ENCODE peak calls at places on chromosomes 6 and 20, in eight cellular contexts. M is memory B cell; V is effector CD4-positive, alpha-beta T cell; Z is Calu3; W is anterior cingulate cortex; S is kidney glomerular epithelial cell; L is NAMALWA; A is CD8-positive, alpha-beta T cell. K is an unnamed sample.

GRCh38 chr6:64103480-64103879 is 467.9 kb downstream of the PHF3 start:
- DNase-seq in M (no peak), V (no peak), Z (no peak), W (no peak), S (no peak), L (no peak), A (no peak), K (no peak)

GRCh38 chr6:36180126-36180525 is 16.4 kb upstream of the BRPF3 start:
- DNase-seq in M (no peak), V (no peak), Z (no peak), W (no peak), S (no peak), L (no peak), A (no peak), K (no peak)

GRCh38 chr6:35084511-35085203 is 56.5 kb downstream of the TCP11 start:
- DNase-seq in M (no peak), V (no peak), Z (no peak), W (no peak), S (no peak), L (no peak), A (no peak), K (no peak)

GRCh38 chr20:1022871-1023270 is 20.8 kb upstream of the RSPO4 start:
- DNase-seq in M (no peak), V (no peak), Z (no peak), W (no peak), S (no peak), L (no peak), A (no peak), K (no peak)

GRCh38 chr20:50152394-50153152 is 950 bp downstream of the PEDS1 start:
- DNase-seq in M (no peak), V (no peak), Z (peak; percentile 40), W (no peak), S (peak; percentile 53), L (no peak), A (no peak), K (no peak)

GRCh38 chr20:60395993-60396392 is 437.8 kb downstream of the CDH26 start:
- DNase-seq in M (no peak), V (no peak), Z (no peak), W (no peak), S (no peak), L (no peak), A (no peak), K (no peak)

GRCh38 chr6:38673397-38674165 is 29.4 kb downstream of the GLO1 start:
- DNase-seq in M (no peak), V (no peak), Z (no peak), W (no peak), S (no peak), L (peak; percentile 46), A (no peak), K (no peak)

GRCh38 chr6:118875672-118876071 is 18.3 kb upstream of the ASF1A start:
- DNase-seq in M (no peak), V (no peak), Z (no peak), W (no peak), S (no peak), L (no peak), A (no peak), K (no peak)

GRCh38 chr6:42745083-42745637 is 743 bp downstream of the TBCC start:
- DNase-seq in M (no peak), V (peak; percentile 13), Z (peak; percentile 30), W (peak; percentile 10), S (no peak), L (peak; percentile 51), A (peak; percentile 32), K (no peak)

GRCh38 chr20:60034231-60035110 is 76.2 kb downstream of the CDH26 start:
- DNase-seq in M (no peak), V (no peak), Z (no peak), W (peak; percentile 80), S (no peak), L (no peak), A (no peak), K (peak; percentile 73)

GRCh38 chr6:30154709-30155521 is 6.1 kb downstream of the TRIM10 start:
- DNase-seq in M (no peak), V (no peak), Z (peak; percentile 51), W (no peak), S (peak; percentile 93), L (no peak), A (no peak), K (no peak)

GRCh38 chr20:55216525-55217242 is 741.3 kb downstream of the DOK5 start:
- DNase-seq in M (no peak), V (no peak), Z (no peak), W (no peak), S (no peak), L (no peak), A (no peak), K (no peak)

GRCh38 chr6:44470106-44470446 is 82.6 kb downstream of the CDC5L start:
- DNase-seq in M (no peak), V (no peak), Z (no peak), W (no peak), S (no peak), L (no peak), A (no peak), K (no peak)

GRCh38 chr20:47354388-47354709 is 2.1 kb downstream of the ZMYND8 start:
- DNase-seq in M (no peak), V (no peak), Z (no peak), W (no peak), S (no peak), L (peak; percentile 58), A (no peak), K (no peak)

GRCh38 chr20:58209652-58210397 is 18.6 kb downstream of the ANKRD60 start:
- DNase-seq in M (peak; percentile 91), V (peak; percentile 88), Z (peak; percentile 96), W (peak; percentile 48), S (peak; percentile 48), L (peak; percentile 79), A (peak; percentile 89), K (peak; percentile 93)

GRCh38 chr20:4713401-4713800 is 8.3 kb upstream of the PRND start:
- DNase-seq in M (no peak), V (no peak), Z (no peak), W (no peak), S (no peak), L (no peak), A (no peak), K (no peak)

GRCh38 chr6:45949256-45949655 is 66.4 kb downstream of the CLIC5 start:
- DNase-seq in M (no peak), V (no peak), Z (peak; percentile 35), W (no peak), S (peak; percentile 52), L (no peak), A (no peak), K (no peak)

GRCh38 chr6:169592558-169592957 is 109.3 kb downstream of the WDR27 start:
- DNase-seq in M (no peak), V (no peak), Z (no peak), W (no peak), S (peak; percentile 49), L (no peak), A (no peak), K (no peak)

GRCh38 chr6:7086488-7086887 is 21.3 kb upstream of the RREB1 start:
- DNase-seq in M (no peak), V (no peak), Z (no peak), W (peak; percentile 20), S (no peak), L (peak; percentile 51), A (peak; percentile 31), K (peak; percentile 41)

GRCh38 chr6:12291785-12292604 is 1.8 kb downstream of the EDN1 start:
- DNase-seq in M (no peak), V (no peak), Z (peak; percentile 31), W (no peak), S (peak; percentile 39), L (no peak), A (no peak), K (no peak)

GRCh38 chr20:44615876-44616603 is 33.7 kb downstream of the PKIG start:
- DNase-seq in M (no peak), V (no peak), Z (no peak), W (peak; percentile 84), S (no peak), L (no peak), A (no peak), K (peak; percentile 68)

GRCh38 chr6:134247271-134247833 is 70.6 kb downstream of the SGK1 start:
- DNase-seq in M (peak; percentile 75), V (peak; percentile 74), Z (peak; percentile 35), W (no peak), S (no peak), L (peak; percentile 23), A (peak; percentile 68), K (no peak)

GRCh38 chr20:63043348-63044203 is 36.8 kb upstream of the BHLHE23 start:
- DNase-seq in M (no peak), V (no peak), Z (no peak), W (no peak), S (no peak), L (no peak), A (no peak), K (peak; percentile 26)

GRCh38 chr20:2293486-2293885 is 2.3 kb upstream of the TGM3 start:
- DNase-seq in M (no peak), V (no peak), Z (no peak), W (no peak), S (no peak), L (no peak), A (no peak), K (no peak)

GRCh38 chr6:117976030-117976651 is 69.1 kb downstream of the SLC35F1 start:
- DNase-seq in M (peak; percentile 11), V (no peak), Z (peak; percentile 16), W (no peak), S (peak; percentile 38), L (peak; percentile 64), A (no peak), K (no peak)

GRCh38 chr6:161029195-161029809 is 37.7 kb downstream of the MAP3K4 start:
- DNase-seq in M (no peak), V (no peak), Z (no peak), W (no peak), S (peak; percentile 71), L (peak; percentile 71), A (no peak), K (no peak)

GRCh38 chr6:167920165-167920564 is 77.3 kb upstream of the KIF25 start:
- DNase-seq in M (no peak), V (no peak), Z (no peak), W (no peak), S (no peak), L (no peak), A (no peak), K (no peak)

GRCh38 chr6:157326979-157327378 is 3.7 kb upstream of the TMEM242 start:
- DNase-seq in M (no peak), V (no peak), Z (no peak), W (no peak), S (no peak), L (no peak), A (no peak), K (no peak)